ENCODE peak calls at places on chromosome 15, in seven cellular contexts. One of them, this sample, is unnamed.

GRCh38 chr15:77836116-77836798 is 203.5 kb upstream of the LINGO1 start:
- DNase-seq in dorsolateral prefrontal cortex: no peak
- DNase-seq in A549: peak
- DNase-seq in CD4-positive, alpha-beta T cell: no peak
- DNase-seq in sigmoid colon: peak
- DNase-seq in stomach: no peak
- DNase-seq in body of pancreas: no peak
- DNase-seq in this sample: no peak

GRCh38 chr15:25784876-25785642 is 78.1 kb downstream of the ATP10A start:
- DNase-seq in dorsolateral prefrontal cortex: no peak
- DNase-seq in sigmoid colon: peak
- DNase-seq in CD4-positive, alpha-beta T cell: no peak
- DNase-seq in A549: no peak
- DNase-seq in stomach: no peak
- DNase-seq in body of pancreas: no peak
- DNase-seq in this sample: no peak

GRCh38 chr15:66763186-66764066 is 61.4 kb downstream of the SMAD6 start:
- DNase-seq in dorsolateral prefrontal cortex: peak
- DNase-seq in A549: peak
- DNase-seq in sigmoid colon: peak
- DNase-seq in CD4-positive, alpha-beta T cell: no peak
- DNase-seq in body of pancreas: peak
- DNase-seq in stomach: peak
- DNase-seq in this sample: peak

GRCh38 chr15:48332642-48333034 is 1.4 kb downstream of the DUT start:
- DNase-seq in dorsolateral prefrontal cortex: no peak
- DNase-seq in sigmoid colon: no peak
- DNase-seq in A549: no peak
- DNase-seq in CD4-positive, alpha-beta T cell: no peak
- DNase-seq in stomach: no peak
- DNase-seq in body of pancreas: no peak
- DNase-seq in this sample: no peak

GRCh38 chr15:66894363-66894762 is 171.0 kb upstream of the SMAD3 start:
- DNase-seq in sigmoid colon: peak
- DNase-seq in CD4-positive, alpha-beta T cell: no peak
- DNase-seq in body of pancreas: no peak
- DNase-seq in dorsolateral prefrontal cortex: no peak
- DNase-seq in A549: no peak
- DNase-seq in stomach: no peak
- DNase-seq in this sample: peak

GRCh38 chr15:41773729-41774061 is 589 bp upstream of the MAPKBP1 start:
- DNase-seq in A549: no peak
- DNase-seq in stomach: no peak
- DNase-seq in dorsolateral prefrontal cortex: no peak
- DNase-seq in body of pancreas: no peak
- DNase-seq in CD4-positive, alpha-beta T cell: no peak
- DNase-seq in sigmoid colon: no peak
- DNase-seq in this sample: no peak

GRCh38 chr15:81126887-81127286 is 7.2 kb upstream of the CFAP161 start:
- DNase-seq in stomach: peak
- DNase-seq in CD4-positive, alpha-beta T cell: no peak
- DNase-seq in body of pancreas: peak
- DNase-seq in dorsolateral prefrontal cortex: no peak
- DNase-seq in sigmoid colon: no peak
- DNase-seq in A549: no peak
- DNase-seq in this sample: no peak

GRCh38 chr15:61702224-61703120 is 357.8 kb downstream of the VPS13C start:
- DNase-seq in A549: no peak
- DNase-seq in body of pancreas: no peak
- DNase-seq in sigmoid colon: no peak
- DNase-seq in CD4-positive, alpha-beta T cell: no peak
- DNase-seq in dorsolateral prefrontal cortex: no peak
- DNase-seq in stomach: no peak
- DNase-seq in this sample: no peak

GRCh38 chr15:50330921-50331320 is 24.1 kb downstream of the GABPB1 start:
- DNase-seq in A549: peak
- DNase-seq in CD4-positive, alpha-beta T cell: no peak
- DNase-seq in sigmoid colon: no peak
- DNase-seq in body of pancreas: no peak
- DNase-seq in stomach: no peak
- DNase-seq in dorsolateral prefrontal cortex: no peak
- DNase-seq in this sample: no peak

GRCh38 chr15:29920515-29920914 is 98.2 kb upstream of the TJP1 start:
- DNase-seq in body of pancreas: peak
- DNase-seq in stomach: peak
- DNase-seq in CD4-positive, alpha-beta T cell: no peak
- DNase-seq in A549: peak
- DNase-seq in dorsolateral prefrontal cortex: peak
- DNase-seq in sigmoid colon: no peak
- DNase-seq in this sample: no peak

GRCh38 chr15:84669726-84670125 is 11.7 kb upstream of the NMB start:
- DNase-seq in sigmoid colon: no peak
- DNase-seq in CD4-positive, alpha-beta T cell: no peak
- DNase-seq in body of pancreas: no peak
- DNase-seq in A549: no peak
- DNase-seq in stomach: no peak
- DNase-seq in dorsolateral prefrontal cortex: no peak
- DNase-seq in this sample: no peak

GRCh38 chr15:71601038-71601869 is 209.1 kb upstream of the NR2E3 start:
- DNase-seq in CD4-positive, alpha-beta T cell: no peak
- DNase-seq in sigmoid colon: no peak
- DNase-seq in dorsolateral prefrontal cortex: no peak
- DNase-seq in stomach: peak
- DNase-seq in A549: no peak
- DNase-seq in body of pancreas: no peak
- DNase-seq in this sample: no peak

GRCh38 chr15:63604281-63604680 is 7.1 kb downstream of the FBXL22 start:
- DNase-seq in body of pancreas: no peak
- DNase-seq in dorsolateral prefrontal cortex: no peak
- DNase-seq in CD4-positive, alpha-beta T cell: no peak
- DNase-seq in A549: no peak
- DNase-seq in stomach: no peak
- DNase-seq in sigmoid colon: no peak
- DNase-seq in this sample: no peak

GRCh38 chr15:61063875-61064320 is 165.2 kb downstream of the RORA start:
- DNase-seq in body of pancreas: no peak
- DNase-seq in stomach: no peak
- DNase-seq in dorsolateral prefrontal cortex: peak
- DNase-seq in CD4-positive, alpha-beta T cell: no peak
- DNase-seq in A549: no peak
- DNase-seq in sigmoid colon: no peak
- DNase-seq in this sample: no peak

GRCh38 chr15:82146558-82146957 is 100.7 kb upstream of the MEX3B start:
- DNase-seq in body of pancreas: no peak
- DNase-seq in dorsolateral prefrontal cortex: no peak
- DNase-seq in CD4-positive, alpha-beta T cell: no peak
- DNase-seq in A549: no peak
- DNase-seq in sigmoid colon: no peak
- DNase-seq in stomach: no peak
- DNase-seq in this sample: no peak

GRCh38 chr15:87207251-87207650 is 1049.3 kb downstream of the NTRK3 start:
- DNase-seq in sigmoid colon: no peak
- DNase-seq in CD4-positive, alpha-beta T cell: no peak
- DNase-seq in A549: no peak
- DNase-seq in dorsolateral prefrontal cortex: no peak
- DNase-seq in stomach: no peak
- DNase-seq in body of pancreas: no peak
- DNase-seq in this sample: no peak

GRCh38 chr15:29312387-29312786 is 42.8 kb upstream of the NSMCE3 start:
- DNase-seq in sigmoid colon: no peak
- DNase-seq in CD4-positive, alpha-beta T cell: no peak
- DNase-seq in A549: no peak
- DNase-seq in stomach: no peak
- DNase-seq in body of pancreas: no peak
- DNase-seq in dorsolateral prefrontal cortex: no peak
- DNase-seq in this sample: no peak

GRCh38 chr15:53160092-53160704 is 370.1 kb upstream of the ONECUT1 start:
- DNase-seq in A549: peak
- DNase-seq in dorsolateral prefrontal cortex: no peak
- DNase-seq in CD4-positive, alpha-beta T cell: no peak
- DNase-seq in sigmoid colon: no peak
- DNase-seq in body of pancreas: peak
- DNase-seq in stomach: no peak
- DNase-seq in this sample: no peak

GRCh38 chr15:62902821-62903220 is 139.7 kb upstream of the TPM1 start:
- DNase-seq in CD4-positive, alpha-beta T cell: no peak
- DNase-seq in stomach: no peak
- DNase-seq in A549: no peak
- DNase-seq in dorsolateral prefrontal cortex: no peak
- DNase-seq in sigmoid colon: no peak
- DNase-seq in body of pancreas: no peak
- DNase-seq in this sample: no peak

GRCh38 chr15:82651708-82652107 is 4.5 kb upstream of the CPEB1 start:
- DNase-seq in stomach: no peak
- DNase-seq in sigmoid colon: no peak
- DNase-seq in dorsolateral prefrontal cortex: no peak
- DNase-seq in CD4-positive, alpha-beta T cell: no peak
- DNase-seq in A549: no peak
- DNase-seq in body of pancreas: no peak
- DNase-seq in this sample: no peak

GRCh38 chr15:88255496-88256171 is 905 bp downstream of the NTRK3 start:
- DNase-seq in sigmoid colon: no peak
- DNase-seq in stomach: no peak
- DNase-seq in body of pancreas: no peak
- DNase-seq in A549: peak
- DNase-seq in dorsolateral prefrontal cortex: peak
- DNase-seq in CD4-positive, alpha-beta T cell: no peak
- DNase-seq in this sample: no peak

DNA sequence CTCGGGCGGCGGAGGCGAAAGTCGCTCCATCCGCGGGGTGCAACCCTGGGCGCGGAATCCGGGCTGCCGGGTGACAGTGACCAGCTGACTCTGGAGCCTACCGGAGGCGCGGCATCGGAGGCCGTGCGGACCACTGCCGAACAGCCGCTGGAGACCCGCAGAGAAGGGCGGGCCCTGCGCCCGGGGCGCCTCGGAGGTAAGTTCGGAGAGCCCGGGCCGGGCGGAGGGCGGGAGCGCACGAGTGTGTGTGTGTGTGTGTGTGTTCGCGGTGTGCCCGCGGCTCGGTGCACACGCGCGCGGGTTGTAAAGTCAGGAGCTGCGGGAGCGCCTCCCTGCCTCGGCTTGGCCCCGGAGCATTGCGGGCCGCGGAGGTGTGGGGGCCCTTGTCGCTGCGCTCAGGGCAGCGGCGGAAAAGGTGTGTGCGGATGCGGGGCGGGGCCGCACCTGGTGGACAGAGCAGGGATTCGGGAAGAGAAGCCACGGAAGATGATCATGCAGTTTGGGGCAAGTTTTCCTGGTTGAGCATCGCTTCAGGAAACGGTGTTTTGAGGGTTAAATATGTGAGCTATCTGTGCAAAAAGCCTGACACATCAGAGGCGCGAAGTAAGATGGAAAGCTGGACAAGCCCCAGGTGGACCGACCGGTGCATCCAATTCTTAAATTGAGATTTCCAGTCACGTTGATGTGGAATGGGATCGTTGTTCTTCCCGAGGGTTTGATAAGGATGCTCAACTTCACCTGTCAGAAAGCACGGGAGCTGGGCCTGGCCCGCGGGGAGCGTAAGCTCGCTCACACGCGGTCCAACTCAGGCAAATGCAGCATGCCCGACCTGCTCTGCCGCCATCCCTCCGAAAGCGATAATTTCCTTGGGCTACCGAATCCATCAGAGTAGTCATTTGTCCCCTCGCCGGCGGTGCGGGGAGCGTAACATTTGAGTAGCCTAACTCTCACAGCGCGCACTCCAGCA is 492 bp downstream of the MINAR1 start:
- DNase-seq in CD4-positive, alpha-beta T cell: no peak
- DNase-seq in sigmoid colon: no peak
- DNase-seq in dorsolateral prefrontal cortex: peak
- DNase-seq in body of pancreas: peak
- DNase-seq in stomach: no peak
- DNase-seq in A549: peak
- DNase-seq in this sample: no peak
- TF ChIP-seq CTCF in CD4-positive, alpha-beta T cell: no peak
- TF ChIP-seq CTCF in sigmoid colon: no peak
- TF ChIP-seq CTCF in dorsolateral prefrontal cortex: no peak
- TF ChIP-seq CTCF in body of pancreas: no peak
- TF ChIP-seq CTCF in stomach: no peak
- TF ChIP-seq CTCF in A549: no peak
- TF ChIP-seq CTCF in this sample: no peak

DNA sequence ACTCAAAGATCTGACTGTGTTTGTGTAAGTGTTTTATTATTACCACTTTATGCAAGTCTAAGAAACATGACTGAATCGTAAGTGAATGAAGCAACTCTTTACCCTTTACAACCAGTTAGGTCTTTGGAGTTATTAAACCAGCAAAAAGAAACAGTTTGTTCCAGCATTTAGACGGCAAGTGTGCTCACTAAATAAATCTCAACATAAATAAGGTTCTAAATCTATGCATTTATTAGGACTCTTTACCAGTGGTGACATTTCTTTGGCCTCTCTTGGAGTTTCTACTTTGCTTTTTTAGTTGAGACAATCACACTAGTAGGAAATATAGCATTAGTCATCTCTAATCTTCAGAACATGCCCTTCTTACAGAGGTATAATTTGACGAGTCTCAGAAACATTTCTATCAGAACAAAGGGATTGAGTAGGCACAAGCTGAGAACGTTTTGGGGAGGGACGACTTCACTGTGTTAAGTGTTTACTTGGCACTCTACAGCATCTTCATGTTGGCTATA is 739.9 kb upstream of the NR2F2 start:
- DNase-seq in dorsolateral prefrontal cortex: no peak
- DNase-seq in A549: no peak
- DNase-seq in CD4-positive, alpha-beta T cell: no peak
- DNase-seq in body of pancreas: no peak
- DNase-seq in sigmoid colon: no peak
- DNase-seq in stomach: no peak
- DNase-seq in this sample: no peak
- H3K27ac ChIP-seq in dorsolateral prefrontal cortex: no peak
- H3K27ac ChIP-seq in A549: no peak
- H3K27ac ChIP-seq in CD4-positive, alpha-beta T cell: no peak
- H3K27ac ChIP-seq in body of pancreas: no peak
- H3K27ac ChIP-seq in sigmoid colon: no peak
- H3K27ac ChIP-seq in stomach: peak
- H3K27ac ChIP-seq in this sample: peak

DNA sequence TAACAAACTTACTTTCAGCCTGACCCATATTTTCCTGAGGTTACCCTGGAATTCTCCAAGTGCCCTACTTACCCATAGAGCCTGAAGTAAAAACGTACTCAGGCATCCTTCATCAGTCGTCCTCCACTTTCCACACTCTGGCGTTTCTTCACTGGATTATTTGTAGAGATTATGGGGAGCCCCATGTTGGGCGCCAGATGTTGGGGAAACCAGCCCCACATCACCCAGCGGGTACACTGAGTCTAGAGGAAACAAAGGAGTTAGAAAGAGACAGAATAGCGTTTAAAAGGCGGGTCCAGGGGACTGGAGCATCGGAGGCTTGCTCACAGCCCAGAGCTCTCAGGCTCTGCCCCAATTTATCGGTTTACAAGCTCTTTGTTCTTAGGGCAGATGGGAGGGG is 9.7 kb upstream of the SLC28A2 start:
- DNase-seq in sigmoid colon: no peak
- DNase-seq in stomach: no peak
- DNase-seq in CD4-positive, alpha-beta T cell: no peak
- DNase-seq in body of pancreas: no peak
- DNase-seq in A549: peak
- DNase-seq in dorsolateral prefrontal cortex: no peak
- DNase-seq in this sample: no peak
- TF ChIP-seq CTCF in sigmoid colon: no peak
- TF ChIP-seq CTCF in stomach: no peak
- TF ChIP-seq CTCF in CD4-positive, alpha-beta T cell: no peak
- TF ChIP-seq CTCF in body of pancreas: no peak
- TF ChIP-seq CTCF in A549: no peak
- TF ChIP-seq CTCF in dorsolateral prefrontal cortex: no peak
- TF ChIP-seq CTCF in this sample: no peak

GRCh38 chr15:45394681-45395080 is 16.3 kb upstream of the GATM start:
- DNase-seq in body of pancreas: no peak
- DNase-seq in sigmoid colon: no peak
- DNase-seq in A549: no peak
- DNase-seq in dorsolateral prefrontal cortex: no peak
- DNase-seq in stomach: no peak
- DNase-seq in CD4-positive, alpha-beta T cell: no peak
- DNase-seq in this sample: no peak
- H3K27ac ChIP-seq in body of pancreas: no peak
- H3K27ac ChIP-seq in sigmoid colon: no peak
- H3K27ac ChIP-seq in A549: no peak
- H3K27ac ChIP-seq in dorsolateral prefrontal cortex: peak
- H3K27ac ChIP-seq in stomach: no peak
- H3K27ac ChIP-seq in CD4-positive, alpha-beta T cell: no peak
- H3K27ac ChIP-seq in this sample: no peak